ENCODE peak calls at places on chromosomes 1 and 21, in four cellular contexts. M is epithelial cell of esophagus, F is BE2C, N is AG04449. Z is an unnamed sample.

GRCh38 chr1:37656881-37657280 is 22.2 kb upstream of the RSPO1 start:
- DNase-seq in F (no peak), N (no peak), M (no peak), Z (no peak)

GRCh38 chr1:155012052-155012546 is 9.5 kb downstream of the ZBTB7B start:
- DNase-seq in N (no peak), M (peak), F (peak), Z (no peak)

GRCh38 chr1:43293896-43294760 is 6.7 kb upstream of the TIE1 start:
- DNase-seq in F (no peak), M (peak), N (no peak), Z (peak)

GRCh38 chr1:147214842-147215539 is 10.1 kb downstream of the FMO5 start:
- DNase-seq in F (no peak), N (no peak), M (no peak), Z (peak)

GRCh38 chr1:245262876-245263625 is 108.3 kb downstream of the KIF26B start:
- DNase-seq in M (no peak), F (no peak), N (no peak), Z (no peak)

GRCh38 chr21:34545079-34545884 is 33.3 kb upstream of the KCNE1 start:
- DNase-seq in N (no peak), M (peak), F (no peak), Z (peak)

GRCh38 chr1:233654667-233655432 is 40.9 kb downstream of the KCNK1 start:
- DNase-seq in M (peak), F (no peak), N (no peak), Z (no peak)

GRCh38 chr1:6330410-6330827 is 63.1 kb downstream of the ACOT7 start:
- DNase-seq in M (no peak), N (peak), F (no peak), Z (peak)

GRCh38 chr1:211340622-211341487 is 14.2 kb downstream of the TRAF5 start:
- DNase-seq in M (no peak), F (no peak), N (no peak), Z (no peak)

GRCh38 chr1:210516675-210517459 is 188.2 kb downstream of the HHAT start:
- DNase-seq in N (no peak), M (no peak), F (peak), Z (no peak)

GRCh38 chr21:46325073-46325912 is 1.3 kb downstream of the PCNT start:
- DNase-seq in N (no peak), M (peak), F (peak), Z (no peak)

GRCh38 chr21:17903029-17903806 is 84.1 kb upstream of the C21orf91 start:
- DNase-seq in F (no peak), M (peak), N (no peak), Z (no peak)

GRCh38 chr1:1550591-1551432 is 10.4 kb upstream of the TMEM240 start:
- DNase-seq in F (peak), N (no peak), M (no peak), Z (no peak)

GRCh38 chr1:110559157-110559556 is 40.2 kb upstream of the KCNA10 start:
- DNase-seq in N (no peak), F (no peak), M (peak), Z (no peak)

GRCh38 chr1:69915347-69915746 is 290.0 kb downstream of the LRRC40 start:
- DNase-seq in M (no peak), F (no peak), N (no peak), Z (no peak)
- H3K4me3 ChIP-seq in M (no peak), F (no peak), N (no peak), Z (no peak)

GRCh38 chr1:18142471-18142870 is 34.9 kb downstream of the IGSF21 start:
- DNase-seq in N (no peak), F (peak), M (no peak), Z (no peak)
- H3K4me3 ChIP-seq in N (no peak), F (no peak), M (no peak), Z (no peak)

GRCh38 chr1:70587803-70588465 is 176.9 kb downstream of the CTH start:
- DNase-seq in M (no peak), N (no peak), F (no peak), Z (no peak)
- H3K4me3 ChIP-seq in M (no peak), N (no peak), F (no peak), Z (no peak)

GRCh38 chr1:156814571-156815260 is 1.9 kb downstream of the SH2D2A start:
- DNase-seq in M (peak), F (no peak), N (no peak), Z (no peak)
- H3K4me3 ChIP-seq in M (no peak), F (no peak), N (no peak), Z (no peak)

GRCh38 chr21:38267136-38267535 is 10.3 kb downstream of the KCNJ15 start:
- DNase-seq in N (no peak), F (no peak), M (no peak), Z (no peak)

GRCh38 chr21:38269567-38269917 is 12.8 kb downstream of the KCNJ15 start:
- DNase-seq in F (no peak), N (no peak), M (no peak), Z (no peak)

GRCh38 chr21:38267991-38268858 is 11.4 kb downstream of the KCNJ15 start:
- DNase-seq in M (peak), F (no peak), N (no peak), Z (no peak)

GRCh38 chr21:38266732-38267131 is 9.9 kb downstream of the KCNJ15 start:
- DNase-seq in N (no peak), M (peak), F (no peak), Z (no peak)

DNA sequence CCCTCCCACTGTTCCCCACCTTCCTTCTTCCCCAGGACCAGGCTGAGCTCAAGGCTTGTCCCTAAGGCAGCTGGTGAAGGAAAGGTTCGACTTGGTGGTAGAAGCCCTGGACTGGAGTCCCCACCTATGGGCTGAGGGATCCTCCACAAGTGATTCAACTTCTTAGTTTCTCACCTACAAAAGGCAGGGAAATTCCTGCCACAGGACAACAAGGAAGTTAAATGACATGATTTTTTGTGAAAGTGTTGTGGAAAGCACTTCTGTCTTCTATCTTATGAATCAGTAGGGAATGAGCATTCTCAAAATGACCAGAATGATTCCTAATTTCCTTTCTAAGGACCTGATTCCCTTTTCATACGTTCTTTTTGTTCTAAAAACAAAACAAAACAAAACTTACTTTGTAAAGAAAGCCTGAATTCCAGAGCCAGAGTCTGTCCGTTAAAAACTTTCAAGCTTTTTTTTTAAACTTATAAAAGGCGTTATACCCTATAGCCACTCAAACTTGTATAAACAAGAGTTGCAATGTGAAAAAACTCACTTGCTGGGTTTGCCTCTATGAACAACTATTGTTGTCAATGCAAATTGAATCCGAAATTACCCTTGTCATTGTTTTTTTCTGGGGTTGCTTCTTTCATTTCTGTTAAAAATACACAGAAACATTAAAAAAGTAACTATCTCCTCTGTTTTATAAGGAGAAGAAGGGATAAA is 12.2 kb downstream of the KCNJ15 start:
- DNase-seq in N (no peak), F (no peak), M (peak), Z (no peak)
- H3K4me3 ChIP-seq in N (no peak), F (no peak), M (no peak), Z (no peak)

GRCh38 chr1:164559342-164560070 is 522 bp downstream of the PBX1 start:
- DNase-seq in F (no peak), M (peak), N (no peak), Z (peak)

GRCh38 chr1:164560504-164560903 is 1.5 kb downstream of the PBX1 start:
- DNase-seq in F (no peak), M (no peak), N (no peak), Z (no peak)

GRCh38 chr1:164560076-164560475 is 1.1 kb downstream of the PBX1 start:
- DNase-seq in M (no peak), F (no peak), N (no peak), Z (no peak)

GRCh38 chr1:164561461-164561860 is 2.5 kb downstream of the PBX1 start:
- DNase-seq in M (no peak), F (no peak), N (no peak), Z (no peak)

GRCh38 chr1:164561007-164561406 is 2.0 kb downstream of the PBX1 start:
- DNase-seq in M (no peak), F (no peak), N (no peak), Z (no peak)
- H3K4me3 ChIP-seq in M (peak), F (peak), N (peak), Z (peak)

GRCh38 chr1:3249846-3250501 is 181.0 kb downstream of the PRDM16 start:
- DNase-seq in N (no peak), M (no peak), F (no peak), Z (no peak)

GRCh38 chr1:3249236-3249845 is 180.3 kb downstream of the PRDM16 start:
- DNase-seq in N (no peak), F (no peak), M (no peak), Z (no peak)

GRCh38 chr1:3251810-3252429 is 182.9 kb downstream of the PRDM16 start:
- DNase-seq in M (no peak), N (no peak), F (no peak), Z (no peak)

GRCh38 chr1:3250624-3251023 is 181.6 kb downstream of the PRDM16 start:
- DNase-seq in N (no peak), M (no peak), F (no peak), Z (no peak)

GRCh38 chr1:3251099-3251809 is 182.3 kb downstream of the PRDM16 start:
- DNase-seq in M (no peak), F (no peak), N (no peak), Z (no peak)
- H3K4me3 ChIP-seq in M (no peak), F (no peak), N (no peak), Z (no peak)

GRCh38 chr1:72177711-72178110 is 104.6 kb downstream of the NEGR1 start:
- DNase-seq in M (peak), F (no peak), N (no peak), Z (no peak)

GRCh38 chr1:72186733-72187307 is 95.5 kb downstream of the NEGR1 start:
- DNase-seq in F (no peak), M (peak), N (no peak), Z (peak)

GRCh38 chr1:72178266-72178665 is 104.1 kb downstream of the NEGR1 start:
- DNase-seq in M (peak), F (no peak), N (no peak), Z (no peak)

GRCh38 chr1:72184099-72184695 is 98.1 kb downstream of the NEGR1 start:
- DNase-seq in N (no peak), M (no peak), F (no peak), Z (no peak)

GRCh38 chr1:72182859-72183258 is 99.5 kb downstream of the NEGR1 start:
- DNase-seq in F (no peak), N (no peak), M (no peak), Z (no peak)
- H3K4me3 ChIP-seq in F (no peak), N (no peak), M (no peak), Z (no peak)

GRCh38 chr1:157040802-157041201 is 4.7 kb downstream of the ARHGEF11 start:
- DNase-seq in N (peak), F (no peak), M (no peak), Z (peak)

GRCh38 chr1:157045251-157046218 is at the start of gene ARHGEF11:
- DNase-seq in N (peak), M (peak), F (peak), Z (peak)

GRCh38 chr1:157043685-157044084 is 1.9 kb downstream of the ARHGEF11 start:
- DNase-seq in N (no peak), M (no peak), F (no peak), Z (no peak)

GRCh38 chr1:157044326-157044725 is 1.2 kb downstream of the ARHGEF11 start:
- DNase-seq in M (no peak), N (no peak), F (no peak), Z (no peak)

DNA sequence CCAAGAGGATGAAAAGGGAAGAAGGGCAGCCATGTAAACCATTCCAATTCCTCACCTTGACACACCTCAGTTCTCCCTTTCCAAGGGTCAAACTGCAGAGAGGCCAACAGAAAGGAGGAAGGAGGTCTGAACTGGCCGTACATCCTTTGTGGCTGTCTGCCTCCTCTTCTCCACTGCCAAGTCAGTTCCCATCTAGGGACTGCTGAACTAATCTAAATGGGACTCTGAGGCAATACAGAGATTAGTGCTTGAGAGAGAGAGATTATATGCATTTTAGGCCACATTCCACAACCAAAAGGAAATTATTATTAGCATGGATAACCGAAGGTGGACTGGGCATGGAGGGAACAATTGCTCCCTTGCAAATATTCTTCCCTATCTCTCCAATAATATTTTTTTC is 2.7 kb downstream of the ARHGEF11 start:
- DNase-seq in M (no peak), N (no peak), F (no peak), Z (no peak)
- H3K4me3 ChIP-seq in M (no peak), N (peak), F (peak), Z (peak)